ENCODE peak calls at places on chromosome 10, in six cellular contexts. One of them, this sample, is unnamed.

GRCh38 chr10:93319855-93320254 is 162.3 kb downstream of the MYOF start:
- DNase-seq in mammary epithelial cell: no peak
- DNase-seq in epithelial cell of prostate: no peak
- DNase-seq in OCI-LY7: no peak
- DNase-seq in hepatocyte: no peak
- DNase-seq in cardiac muscle cell: no peak
- DNase-seq in this sample: no peak

GRCh38 chr10:68364101-68364886 is 31.6 kb upstream of the PBLD start:
- DNase-seq in mammary epithelial cell: no peak
- DNase-seq in epithelial cell of prostate: no peak
- DNase-seq in OCI-LY7: no peak
- DNase-seq in hepatocyte: no peak
- DNase-seq in cardiac muscle cell: no peak
- DNase-seq in this sample: no peak

GRCh38 chr10:89115876-89116627 is 91.1 kb downstream of the CH25H start:
- DNase-seq in mammary epithelial cell: peak; percentile 80
- DNase-seq in epithelial cell of prostate: peak; percentile 33
- DNase-seq in OCI-LY7: no peak
- DNase-seq in hepatocyte: no peak
- DNase-seq in cardiac muscle cell: peak; percentile 64
- DNase-seq in this sample: no peak

GRCh38 chr10:125011171-125011925 is 69.4 kb downstream of the ZRANB1 start:
- DNase-seq in mammary epithelial cell: no peak
- DNase-seq in epithelial cell of prostate: no peak
- DNase-seq in OCI-LY7: no peak
- DNase-seq in hepatocyte: no peak
- DNase-seq in cardiac muscle cell: no peak
- DNase-seq in this sample: peak; percentile 13

GRCh38 chr10:127374074-127374680 is 174.9 kb upstream of the NPS start:
- DNase-seq in mammary epithelial cell: no peak
- DNase-seq in epithelial cell of prostate: no peak
- DNase-seq in OCI-LY7: no peak
- DNase-seq in hepatocyte: no peak
- DNase-seq in cardiac muscle cell: no peak
- DNase-seq in this sample: no peak

GRCh38 chr10:17062493-17063487 is 66.8 kb downstream of the CUBN start:
- DNase-seq in mammary epithelial cell: peak; percentile 94
- DNase-seq in epithelial cell of prostate: peak; percentile 80
- DNase-seq in OCI-LY7: no peak
- DNase-seq in hepatocyte: peak; percentile 81
- DNase-seq in cardiac muscle cell: peak; percentile 75
- DNase-seq in this sample: no peak

GRCh38 chr10:110225756-110226554 is 18.6 kb downstream of the MXI1 start:
- DNase-seq in mammary epithelial cell: peak; percentile 92
- DNase-seq in epithelial cell of prostate: no peak
- DNase-seq in OCI-LY7: peak; percentile 93
- DNase-seq in hepatocyte: peak; percentile 97
- DNase-seq in cardiac muscle cell: peak; percentile 97
- DNase-seq in this sample: peak; percentile 90

GRCh38 chr10:116771101-116771705 is 28.8 kb upstream of the HSPA12A start:
- DNase-seq in mammary epithelial cell: peak; percentile 91
- DNase-seq in epithelial cell of prostate: no peak
- DNase-seq in OCI-LY7: no peak
- DNase-seq in hepatocyte: peak; percentile 72
- DNase-seq in cardiac muscle cell: peak; percentile 95
- DNase-seq in this sample: peak; percentile 67

GRCh38 chr10:104337527-104337984 is 709 bp downstream of the ITPRIP start:
- DNase-seq in mammary epithelial cell: peak; percentile 45
- DNase-seq in epithelial cell of prostate: no peak
- DNase-seq in OCI-LY7: peak; percentile 77
- DNase-seq in hepatocyte: no peak
- DNase-seq in cardiac muscle cell: peak; percentile 51
- DNase-seq in this sample: no peak

GRCh38 chr10:114874827-114875541 is 53.4 kb downstream of the FHIP2A start:
- DNase-seq in mammary epithelial cell: no peak
- DNase-seq in epithelial cell of prostate: no peak
- DNase-seq in OCI-LY7: no peak
- DNase-seq in hepatocyte: peak; percentile 60
- DNase-seq in cardiac muscle cell: peak; percentile 73
- DNase-seq in this sample: no peak

GRCh38 chr10:62050941-62051433 is 149.5 kb downstream of the ARID5B start:
- DNase-seq in mammary epithelial cell: peak; percentile 90
- DNase-seq in epithelial cell of prostate: peak; percentile 67
- DNase-seq in OCI-LY7: no peak
- DNase-seq in hepatocyte: peak; percentile 67
- DNase-seq in cardiac muscle cell: peak; percentile 94
- DNase-seq in this sample: peak; percentile 34

GRCh38 chr10:127148933-127149220 is 47.5 kb downstream of the INSYN2A start:
- DNase-seq in mammary epithelial cell: peak; percentile 86
- DNase-seq in epithelial cell of prostate: peak; percentile 54
- DNase-seq in OCI-LY7: no peak
- DNase-seq in hepatocyte: no peak
- DNase-seq in cardiac muscle cell: peak; percentile 63
- DNase-seq in this sample: no peak

GRCh38 chr10:12708921-12709320 is 292.6 kb downstream of the CCDC3 start:
- DNase-seq in mammary epithelial cell: no peak
- DNase-seq in epithelial cell of prostate: no peak
- DNase-seq in OCI-LY7: no peak
- DNase-seq in hepatocyte: no peak
- DNase-seq in cardiac muscle cell: peak; percentile 28
- DNase-seq in this sample: no peak

GRCh38 chr10:27451054-27451453 is 53.0 kb upstream of the RAB18 start:
- DNase-seq in mammary epithelial cell: no peak
- DNase-seq in epithelial cell of prostate: no peak
- DNase-seq in OCI-LY7: no peak
- DNase-seq in hepatocyte: no peak
- DNase-seq in cardiac muscle cell: no peak
- DNase-seq in this sample: no peak

GRCh38 chr10:124256151-124256550 is 162.6 kb downstream of the OAT start:
- DNase-seq in mammary epithelial cell: no peak
- DNase-seq in epithelial cell of prostate: no peak
- DNase-seq in OCI-LY7: no peak
- DNase-seq in hepatocyte: no peak
- DNase-seq in cardiac muscle cell: no peak
- DNase-seq in this sample: no peak

GRCh38 chr10:124296121-124296812 is 122.5 kb downstream of the OAT start:
- DNase-seq in mammary epithelial cell: peak; percentile 13
- DNase-seq in epithelial cell of prostate: no peak
- DNase-seq in OCI-LY7: no peak
- DNase-seq in hepatocyte: peak; percentile 37
- DNase-seq in cardiac muscle cell: peak; percentile 10
- DNase-seq in this sample: no peak

GRCh38 chr10:21368728-21369425 is 156.6 kb downstream of the SKIDA1 start:
- DNase-seq in mammary epithelial cell: peak; percentile 76
- DNase-seq in epithelial cell of prostate: no peak
- DNase-seq in OCI-LY7: no peak
- DNase-seq in hepatocyte: no peak
- DNase-seq in cardiac muscle cell: peak; percentile 92
- DNase-seq in this sample: no peak

GRCh38 chr10:119251315-119251708 is 43.9 kb downstream of the GRK5 start:
- DNase-seq in mammary epithelial cell: no peak
- DNase-seq in epithelial cell of prostate: no peak
- DNase-seq in OCI-LY7: no peak
- DNase-seq in hepatocyte: peak; percentile 72
- DNase-seq in cardiac muscle cell: peak; percentile 89
- DNase-seq in this sample: no peak
- H3K27ac ChIP-seq in mammary epithelial cell: no peak overlapping the region
- H3K27ac ChIP-seq in epithelial cell of prostate: no peak overlapping the region
- H3K27ac ChIP-seq in OCI-LY7: no peak overlapping the region
- H3K27ac ChIP-seq in hepatocyte: peak overlapping the region; percentile 95
- H3K27ac ChIP-seq in cardiac muscle cell: peak overlapping the region; percentile 68
- H3K27ac ChIP-seq in this sample: peak overlapping the region; percentile 90

DNA sequence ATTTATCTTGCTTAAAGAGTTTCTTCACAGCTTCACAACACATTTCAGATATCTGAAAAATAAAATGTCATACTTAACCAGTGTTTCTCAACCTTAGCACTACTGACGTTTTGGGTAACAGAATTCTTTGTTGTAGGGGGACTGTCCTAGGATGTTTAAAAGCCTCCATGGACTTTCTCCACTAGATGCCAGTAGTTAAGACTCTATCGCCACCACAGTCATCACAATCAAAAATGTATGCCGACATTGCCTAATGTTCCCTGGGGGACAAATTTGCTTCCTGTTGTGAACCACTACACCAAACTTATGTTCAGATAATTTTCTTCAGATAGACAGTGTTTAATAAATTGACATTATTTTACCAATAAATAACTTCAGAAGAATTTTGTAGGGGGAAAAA is 13.4 kb downstream of the NOC3L start:
- DNase-seq in mammary epithelial cell: no peak
- DNase-seq in epithelial cell of prostate: no peak
- DNase-seq in OCI-LY7: no peak
- DNase-seq in hepatocyte: no peak
- DNase-seq in cardiac muscle cell: peak; percentile 50
- DNase-seq in this sample: no peak
- H3K27ac ChIP-seq in mammary epithelial cell: no peak overlapping the region
- H3K27ac ChIP-seq in epithelial cell of prostate: no peak overlapping the region
- H3K27ac ChIP-seq in OCI-LY7: no peak overlapping the region
- H3K27ac ChIP-seq in hepatocyte: no peak overlapping the region
- H3K27ac ChIP-seq in cardiac muscle cell: no peak overlapping the region
- H3K27ac ChIP-seq in this sample: no peak overlapping the region

GRCh38 chr10:2119316-2119715 is 382.0 kb upstream of the ADARB2 start:
- DNase-seq in mammary epithelial cell: peak; percentile 93
- DNase-seq in epithelial cell of prostate: peak; percentile 45
- DNase-seq in OCI-LY7: no peak
- DNase-seq in hepatocyte: no peak
- DNase-seq in cardiac muscle cell: no peak
- DNase-seq in this sample: no peak

GRCh38 chr10:2121944-2122343 is 384.6 kb upstream of the ADARB2 start:
- DNase-seq in mammary epithelial cell: no peak
- DNase-seq in epithelial cell of prostate: no peak
- DNase-seq in OCI-LY7: no peak
- DNase-seq in hepatocyte: no peak
- DNase-seq in cardiac muscle cell: no peak
- DNase-seq in this sample: peak; percentile 40

GRCh38 chr10:2121315-2121714 is 384.0 kb upstream of the ADARB2 start:
- DNase-seq in mammary epithelial cell: no peak
- DNase-seq in epithelial cell of prostate: no peak
- DNase-seq in OCI-LY7: no peak
- DNase-seq in hepatocyte: no peak
- DNase-seq in cardiac muscle cell: no peak
- DNase-seq in this sample: no peak

GRCh38 chr10:2122431-2123124 is 385.3 kb upstream of the ADARB2 start:
- DNase-seq in mammary epithelial cell: peak; percentile 44
- DNase-seq in epithelial cell of prostate: no peak
- DNase-seq in OCI-LY7: no peak
- DNase-seq in hepatocyte: no peak
- DNase-seq in cardiac muscle cell: no peak
- DNase-seq in this sample: no peak

DNA sequence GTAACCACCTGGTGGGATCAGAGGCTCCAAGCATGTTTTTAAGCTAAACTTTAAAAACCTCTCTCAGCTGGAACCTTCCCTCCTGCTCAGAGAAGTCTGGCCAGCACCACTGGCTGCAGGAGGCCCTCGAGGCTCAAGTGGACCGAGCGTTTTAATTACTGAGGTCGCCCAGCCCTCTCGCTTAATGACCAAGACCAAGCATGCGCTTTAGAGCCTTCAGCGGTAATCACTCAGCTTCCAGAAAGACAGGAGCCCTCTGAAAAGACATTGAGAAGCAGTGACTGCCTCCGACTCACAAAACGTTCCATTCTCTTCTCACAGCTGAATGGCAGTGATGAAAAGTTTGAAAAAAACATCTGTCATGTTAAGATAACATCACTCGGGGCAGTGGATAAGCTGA is 383.5 kb upstream of the ADARB2 start:
- DNase-seq in mammary epithelial cell: no peak
- DNase-seq in epithelial cell of prostate: no peak
- DNase-seq in OCI-LY7: no peak
- DNase-seq in hepatocyte: no peak
- DNase-seq in cardiac muscle cell: no peak
- DNase-seq in this sample: no peak
- H3K27ac ChIP-seq in mammary epithelial cell: no peak overlapping the region
- H3K27ac ChIP-seq in epithelial cell of prostate: no peak overlapping the region
- H3K27ac ChIP-seq in OCI-LY7: no peak overlapping the region
- H3K27ac ChIP-seq in hepatocyte: no peak overlapping the region
- H3K27ac ChIP-seq in cardiac muscle cell: no peak overlapping the region
- H3K27ac ChIP-seq in this sample: no peak overlapping the region

GRCh38 chr10:22605168-22605567 is 109.2 kb downstream of the PIP4K2A start:
- DNase-seq in mammary epithelial cell: peak; percentile 53
- DNase-seq in epithelial cell of prostate: no peak
- DNase-seq in OCI-LY7: peak; percentile 48
- DNase-seq in hepatocyte: no peak
- DNase-seq in cardiac muscle cell: peak; percentile 88
- DNase-seq in this sample: no peak
- H3K27ac ChIP-seq in mammary epithelial cell: no peak overlapping the region
- H3K27ac ChIP-seq in epithelial cell of prostate: no peak overlapping the region
- H3K27ac ChIP-seq in OCI-LY7: peak overlapping the region; percentile 67
- H3K27ac ChIP-seq in hepatocyte: no peak overlapping the region
- H3K27ac ChIP-seq in cardiac muscle cell: peak overlapping the region; percentile 6
- H3K27ac ChIP-seq in this sample: no peak overlapping the region

GRCh38 chr10:50991496-50992355 is 82.6 kb upstream of the PRKG1 start:
- DNase-seq in mammary epithelial cell: no peak
- DNase-seq in epithelial cell of prostate: no peak
- DNase-seq in OCI-LY7: no peak
- DNase-seq in hepatocyte: peak; percentile 49
- DNase-seq in cardiac muscle cell: peak; percentile 78
- DNase-seq in this sample: peak; percentile 67

GRCh38 chr10:50992972-50993766 is 81.1 kb upstream of the PRKG1 start:
- DNase-seq in mammary epithelial cell: no peak
- DNase-seq in epithelial cell of prostate: no peak
- DNase-seq in OCI-LY7: no peak
- DNase-seq in hepatocyte: peak; percentile 25
- DNase-seq in cardiac muscle cell: peak; percentile 90
- DNase-seq in this sample: peak; percentile 36

GRCh38 chr10:50990568-50991495 is 83.5 kb upstream of the PRKG1 start:
- DNase-seq in mammary epithelial cell: no peak
- DNase-seq in epithelial cell of prostate: peak; percentile 16
- DNase-seq in OCI-LY7: no peak
- DNase-seq in hepatocyte: peak; percentile 46
- DNase-seq in cardiac muscle cell: peak; percentile 90
- DNase-seq in this sample: peak; percentile 54

GRCh38 chr10:50992356-50992866 is 81.9 kb upstream of the PRKG1 start:
- DNase-seq in mammary epithelial cell: no peak
- DNase-seq in epithelial cell of prostate: no peak
- DNase-seq in OCI-LY7: no peak
- DNase-seq in hepatocyte: no peak
- DNase-seq in cardiac muscle cell: peak; percentile 56
- DNase-seq in this sample: no peak

GRCh38 chr10:50993817-50994251 is 80.5 kb upstream of the PRKG1 start:
- DNase-seq in mammary epithelial cell: no peak
- DNase-seq in epithelial cell of prostate: no peak
- DNase-seq in OCI-LY7: no peak
- DNase-seq in hepatocyte: peak; percentile 22
- DNase-seq in cardiac muscle cell: peak; percentile 88
- DNase-seq in this sample: peak; percentile 27
- H3K27ac ChIP-seq in mammary epithelial cell: no peak overlapping the region
- H3K27ac ChIP-seq in epithelial cell of prostate: no peak overlapping the region
- H3K27ac ChIP-seq in OCI-LY7: no peak overlapping the region
- H3K27ac ChIP-seq in hepatocyte: peak overlapping the region; percentile 37
- H3K27ac ChIP-seq in cardiac muscle cell: peak overlapping the region; percentile 13
- H3K27ac ChIP-seq in this sample: peak overlapping the region; percentile 94